ENCODE peak calls at places on chromosomes 7 and 10, in seven cellular contexts. O is stimulated activated CD8-positive, alpha-beta memory T cell treated with anti-CD3 and anti-CD28 coated beads, Interleukin-4, amount 100 ng/mL, for 24 hours; K is HCEC 1CT; E is fibroblast of pulmonary artery; J is dorsolateral prefrontal cortex; R is cardiac fibroblast; Y is mesothelial cell of epicardium. Z is an unnamed sample.

GRCh38 chr10:120514035-120514620 is 57.1 kb downstream of the PLPP4 start:
- DNase-seq in O (no peak), K (no peak), E (peak; percentile 64), J (no peak), R (peak; percentile 46), Y (peak; percentile 54), Z (no peak)

GRCh38 chr10:78623577-78624215 is 445.1 kb upstream of the ZMIZ1 start:
- DNase-seq in O (no peak), K (peak; percentile 35), E (peak; percentile 45), J (no peak), R (peak; percentile 54), Y (no peak), Z (peak; percentile 54)

GRCh38 chr7:143381427-143382125 is 431 bp downstream of the ZYX start:
- DNase-seq in O (no peak), K (peak; percentile 50), E (peak; percentile 88), J (peak; percentile 69), R (peak; percentile 90), Y (peak; percentile 77), Z (no peak)

GRCh38 chr10:71840177-71840711 is 10.8 kb downstream of the PSAP start:
- DNase-seq in O (no peak), K (peak; percentile 52), E (peak; percentile 95), J (peak; percentile 92), R (peak; percentile 98), Y (peak; percentile 77), Z (peak; percentile 89)

GRCh38 chr7:24587853-24588252 is 14.6 kb downstream of the PALS2 start:
- DNase-seq in O (peak; percentile 7), K (no peak), E (no peak), J (no peak), R (no peak), Y (no peak), Z (no peak)

GRCh38 chr10:1061930-1062769 is 6.0 kb downstream of the WDR37 start:
- DNase-seq in O (no peak), K (no peak), E (peak; percentile 69), J (no peak), R (peak; percentile 69), Y (no peak), Z (peak; percentile 73)

GRCh38 chr10:60827791-60828488 is 49.7 kb downstream of the CDK1 start:
- DNase-seq in O (no peak), K (peak; percentile 69), E (peak; percentile 96), J (no peak), R (peak; percentile 90), Y (no peak), Z (no peak)

GRCh38 chr10:3421537-3422257 is 249.1 kb upstream of the PITRM1 start:
- DNase-seq in O (no peak), K (no peak), E (no peak), J (no peak), R (no peak), Y (no peak), Z (no peak)

GRCh38 chr7:114540291-114540690 is 125.7 kb downstream of the FOXP2 start:
- DNase-seq in O (no peak), K (no peak), E (no peak), J (no peak), R (no peak), Y (no peak), Z (no peak)

GRCh38 chr7:151410405-151411390 is 860 bp upstream of the WDR86 start:
- DNase-seq in O (no peak), K (no peak), E (no peak), J (no peak), R (peak; percentile 55), Y (no peak), Z (no peak)

GRCh38 chr7:108004220-108005142 is 1.5 kb upstream of the LAMB1 start:
- DNase-seq in O (no peak), K (peak; percentile 41), E (peak; percentile 88), J (no peak), R (peak; percentile 90), Y (no peak), Z (no peak)

GRCh38 chr10:80283119-80283518 is 6.3 kb downstream of the MAT1A start:
- DNase-seq in O (no peak), K (no peak), E (no peak), J (no peak), R (no peak), Y (no peak), Z (no peak)

Z was measured in non-pigmented ciliary epithelial cell.